ENCODE peak calls at places on chromosome 5, in nine cellular contexts. M is GM10248, H is lower leg skin, C is right lobe of liver, K is NB4, G is GM13976, D is MM.1S, U is AG04449, F is fibroblast of pulmonary artery. Y is an unnamed sample.

GRCh38 chr5:124580512-124580911 is 165.9 kb downstream of the ZNF608 start:
- DNase-seq in M (no peak), H (no peak), C (no peak), K (no peak), G (no peak), D (no peak), U (no peak), F (no peak), Y (no peak)

GRCh38 chr5:97644896-97645295 is 461.8 kb upstream of the RIOK2 start:
- DNase-seq in M (no peak), H (no peak), C (no peak), K (no peak), G (no peak), D (no peak), U (no peak), F (no peak), Y (no peak)

GRCh38 chr5:89457411-89458329 is 574.7 kb upstream of the MEF2C start:
- DNase-seq in M (no peak), H (peak), C (no peak), K (no peak), G (no peak), D (no peak), U (no peak), F (peak), Y (no peak)

GRCh38 chr5:1409386-1410110 is 35.7 kb downstream of the SLC6A3 start:
- DNase-seq in M (peak), H (no peak), C (peak), K (peak), G (peak), D (peak), U (no peak), F (peak), Y (peak)

GRCh38 chr5:51414516-51414915 is 31.3 kb downstream of the ISL1 start:
- DNase-seq in M (no peak), H (no peak), C (no peak), K (no peak), G (no peak), D (no peak), U (no peak), F (no peak), Y (no peak)

GRCh38 chr5:134905246-134905996 is 490 bp downstream of the PCBD2 start:
- DNase-seq in M (peak), H (peak), C (no peak), K (peak), G (peak), D (peak), U (no peak), F (peak), Y (peak)

GRCh38 chr5:173395257-173395932 is 67.2 kb upstream of the STC2 start:
- DNase-seq in M (no peak), H (peak), C (no peak), K (no peak), G (no peak), D (no peak), U (peak), F (peak), Y (no peak)

GRCh38 chr5:57824047-57824446 is 341.4 kb upstream of the ACTBL2 start:
- DNase-seq in M (no peak), H (no peak), C (no peak), K (no peak), G (no peak), D (no peak), U (peak), F (peak), Y (no peak)

GRCh38 chr5:80871541-80871961 is 88.6 kb upstream of the RASGRF2 start:
- DNase-seq in M (no peak), H (no peak), C (no peak), K (no peak), G (no peak), D (no peak), U (no peak), F (peak), Y (no peak)

GRCh38 chr5:56326116-56326515 is 93.0 kb upstream of the ANKRD55 start:
- DNase-seq in M (no peak), H (no peak), C (no peak), K (peak), G (no peak), D (no peak), U (no peak), F (no peak), Y (no peak)

GRCh38 chr5:177131711-177132503 is 1.7 kb upstream of the NSD1 start:
- DNase-seq in M (no peak), H (no peak), C (peak), K (no peak), G (no peak), D (no peak), U (no peak), F (no peak), Y (peak)

DNA sequence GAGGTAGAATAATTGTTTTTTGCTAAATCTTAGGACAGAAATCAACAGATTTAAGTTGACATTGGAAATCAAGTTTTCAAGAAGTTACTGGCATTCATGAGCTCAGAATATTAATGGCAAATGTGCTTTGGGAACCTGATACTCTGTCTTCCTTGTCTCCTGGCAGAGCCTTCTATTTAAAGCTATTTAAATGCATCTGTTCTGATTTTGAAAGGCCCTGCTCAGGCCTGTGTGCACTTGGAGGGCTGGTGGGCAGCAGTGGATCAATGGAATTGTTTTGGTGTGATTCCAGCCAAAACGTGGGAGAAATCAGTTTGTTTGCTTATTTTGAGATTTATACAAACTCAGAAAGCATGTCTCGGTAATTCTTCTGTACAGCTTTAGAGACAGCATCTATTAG is 38.5 kb downstream of the FBXL7 start:
- DNase-seq in M (no peak), H (no peak), C (no peak), K (no peak), G (no peak), D (no peak), U (no peak), F (no peak), Y (no peak)
- TF ChIP-seq CTCF in M (no peak), H (no peak), C (no peak), K (no peak), G (no peak), D (no peak), U (no peak), F (no peak), Y (no peak)

DNA sequence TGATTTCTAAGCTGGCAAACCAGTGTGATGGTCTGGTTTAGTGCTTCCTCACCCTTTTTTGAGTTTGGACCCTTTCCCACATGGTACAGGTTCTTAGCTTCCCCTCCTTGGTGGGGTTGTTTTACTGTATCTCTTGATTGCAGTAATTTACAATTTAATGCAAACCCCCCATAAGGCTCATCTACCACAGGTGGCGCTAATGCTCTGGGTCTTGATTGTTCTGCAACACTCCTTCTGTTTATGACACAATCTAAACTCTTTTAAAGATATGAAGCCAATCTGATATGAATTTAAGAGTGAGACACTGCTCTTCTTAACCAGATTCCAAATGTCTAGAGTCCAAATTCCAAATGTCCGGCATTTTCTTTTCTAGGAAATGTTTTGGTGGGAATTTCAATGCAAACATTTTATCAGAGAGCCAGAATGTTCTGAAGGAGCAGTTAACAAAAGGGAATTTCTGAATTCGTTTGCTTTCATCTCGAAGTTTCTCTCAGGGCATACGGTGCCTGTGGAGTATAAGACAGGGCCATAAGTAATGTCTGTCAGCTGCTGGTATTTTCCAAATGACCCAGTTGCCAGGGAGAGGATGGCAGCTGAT is 246.7 kb downstream of the ARHGAP26 start:
- DNase-seq in M (peak), H (no peak), C (no peak), K (peak), G (peak), D (peak), U (no peak), F (peak), Y (peak)
- TF ChIP-seq CTCF in M (peak), H (no peak), C (peak), K (peak), G (peak), D (peak), U (peak), F (peak), Y (peak)

GRCh38 chr5:109819878-109820277 is 130.2 kb downstream of the MAN2A1 start:
- DNase-seq in M (no peak), H (no peak), C (no peak), K (no peak), G (no peak), D (no peak), U (no peak), F (no peak), Y (no peak)
- TF ChIP-seq CTCF in M (no peak), H (no peak), C (no peak), K (no peak), G (no peak), D (peak), U (no peak), F (no peak), Y (no peak)

DNA sequence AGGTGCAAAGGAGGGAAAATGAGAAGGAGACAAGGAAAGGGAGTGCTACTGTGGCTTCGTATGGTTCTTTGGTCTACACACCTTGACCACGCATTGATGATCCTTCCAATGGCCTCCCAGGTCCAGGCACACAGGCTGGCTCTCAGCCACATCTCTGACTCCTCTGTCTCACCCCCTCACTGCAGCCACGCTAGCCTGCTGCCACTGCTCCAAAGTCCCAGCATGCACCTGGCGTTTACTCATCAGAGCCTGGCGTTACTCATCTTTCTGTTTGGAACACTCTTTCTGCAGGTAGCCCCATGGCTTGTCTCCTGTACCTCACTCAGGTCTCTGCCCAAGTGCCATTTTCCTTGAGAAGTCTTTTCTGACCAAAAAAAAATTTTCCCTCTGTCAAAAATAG is 195.5 kb downstream of the SNCAIP start:
- DNase-seq in M (no peak), H (no peak), C (no peak), K (no peak), G (no peak), D (no peak), U (no peak), F (no peak), Y (no peak)
- TF ChIP-seq CTCF in M (no peak), H (no peak), C (no peak), K (no peak), G (no peak), D (no peak), U (no peak), F (no peak), Y (no peak)

GRCh38 chr5:5483880-5484595 is 61.6 kb downstream of the ICE1 start:
- DNase-seq in M (no peak), H (no peak), C (no peak), K (no peak), G (no peak), D (no peak), U (peak), F (peak), Y (no peak)

GRCh38 chr5:5481206-5481605 is 58.7 kb downstream of the ICE1 start:
- DNase-seq in M (no peak), H (no peak), C (no peak), K (no peak), G (no peak), D (peak), U (no peak), F (no peak), Y (no peak)

GRCh38 chr5:5481633-5482032 is 59.2 kb downstream of the ICE1 start:
- DNase-seq in M (no peak), H (no peak), C (no peak), K (no peak), G (no peak), D (no peak), U (no peak), F (no peak), Y (no peak)

GRCh38 chr5:5480481-5481111 is 58.1 kb downstream of the ICE1 start:
- DNase-seq in M (no peak), H (no peak), C (no peak), K (no peak), G (no peak), D (peak), U (no peak), F (no peak), Y (no peak)

GRCh38 chr5:5483350-5483749 is 60.9 kb downstream of the ICE1 start:
- DNase-seq in M (no peak), H (no peak), C (no peak), K (no peak), G (no peak), D (no peak), U (no peak), F (no peak), Y (no peak)
- TF ChIP-seq CTCF in M (no peak), H (no peak), C (no peak), K (no peak), G (no peak), D (no peak), U (no peak), F (no peak), Y (no peak)

DNA sequence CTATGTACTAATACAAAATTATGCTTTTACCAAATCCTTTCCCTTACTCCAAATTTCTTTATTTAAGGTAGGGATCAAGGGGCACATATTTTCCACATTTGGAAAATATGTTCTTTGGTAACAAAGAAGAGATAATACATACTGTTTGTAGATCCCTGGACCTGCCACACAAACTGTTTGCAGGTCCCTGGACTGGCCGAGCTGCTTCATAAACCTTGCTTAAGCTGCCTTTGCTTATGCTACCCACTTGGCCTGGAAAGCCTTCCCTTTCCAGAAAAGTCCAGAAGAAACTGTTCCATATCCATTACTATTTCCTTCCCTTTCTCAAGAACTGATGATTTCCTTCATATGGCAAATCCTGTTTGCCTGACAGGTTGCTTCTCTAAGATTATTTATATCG is 22.6 kb upstream of the DMXL1 start:
- DNase-seq in M (no peak), H (no peak), C (no peak), K (no peak), G (no peak), D (no peak), U (no peak), F (no peak), Y (no peak)
- TF ChIP-seq CTCF in M (no peak), H (no peak), C (no peak), K (no peak), G (no peak), D (no peak), U (no peak), F (no peak), Y (no peak)

GRCh38 chr5:139273572-139274264 is 19.8 kb upstream of the MATR3 start:
- DNase-seq in M (peak), H (peak), C (peak), K (peak), G (peak), D (peak), U (no peak), F (peak), Y (peak)

GRCh38 chr5:139272471-139273321 is 20.8 kb upstream of the MATR3 start:
- DNase-seq in M (no peak), H (peak), C (no peak), K (peak), G (no peak), D (peak), U (no peak), F (peak), Y (no peak)

GRCh38 chr5:139268364-139269202 is 25.0 kb upstream of the MATR3 start:
- DNase-seq in M (no peak), H (peak), C (no peak), K (peak), G (no peak), D (peak), U (no peak), F (peak), Y (no peak)

GRCh38 chr5:139273322-139273571 is 20.3 kb upstream of the MATR3 start:
- DNase-seq in M (no peak), H (no peak), C (no peak), K (no peak), G (peak), D (no peak), U (no peak), F (no peak), Y (no peak)

GRCh38 chr5:139271201-139272027 is 22.1 kb upstream of the MATR3 start:
- DNase-seq in M (no peak), H (peak), C (no peak), K (peak), G (no peak), D (no peak), U (peak), F (peak), Y (no peak)
- TF ChIP-seq CTCF in M (no peak), H (no peak), C (no peak), K (no peak), G (no peak), D (no peak), U (no peak), F (no peak), Y (no peak)

Y was measured in GM20000.